ENCODE peak calls at places on chromosome 1, in ten cellular contexts. B is GM20000, Q is Peyer's patch, C is GM10248, S is omental fat pad, W is GM12878, X is endothelial cell, I is sigmoid colon, M is BJ, H is uterus. D is an unnamed sample.

GRCh38 chr1:161390559-161390858 is 22.8 kb upstream of the CFAP126 start:
- DNase-seq in X (no peak), W (no peak), Q (no peak), C (no peak), H (no peak), I (no peak), S (no peak), B (no peak), M (no peak), D (no peak)

GRCh38 chr1:93751391-93752250 is 70.0 kb upstream of the BCAR3 start:
- DNase-seq in Q (no peak), C (no peak), S (no peak), M (no peak), H (no peak), X (no peak), B (no peak), I (peak), W (no peak), D (no peak)

GRCh38 chr1:24251501-24251900 is 64.4 kb upstream of the IFNLR1 start:
- DNase-seq in C (no peak), W (no peak), X (no peak), H (no peak), B (no peak), I (no peak), M (no peak), Q (no peak), S (no peak), D (no peak)

GRCh38 chr1:194176212-194176611 is 989.8 kb upstream of the B3GALT2 start:
- DNase-seq in I (no peak), C (no peak), M (no peak), S (no peak), B (no peak), Q (no peak), X (no peak), W (no peak), H (no peak), D (no peak)

GRCh38 chr1:163178628-163179027 is 24.1 kb downstream of the RGS5 start:
- DNase-seq in B (no peak), S (no peak), Q (no peak), I (no peak), M (no peak), H (no peak), C (no peak), X (no peak), W (no peak), D (no peak)

GRCh38 chr1:218813247-218813646 is 360.4 kb upstream of the LYPLAL1 start:
- DNase-seq in I (no peak), W (no peak), B (no peak), S (no peak), M (no peak), Q (no peak), X (no peak), C (no peak), H (no peak), D (no peak)

GRCh38 chr1:16628361-16629111 is 15.2 kb upstream of the NBPF1 start:
- DNase-seq in W (no peak), B (no peak), C (no peak), S (peak), X (no peak), I (peak), Q (peak), M (no peak), H (peak), D (peak)

GRCh38 chr1:48767957-48768510 is 8.7 kb downstream of the BEND5 start:
- DNase-seq in M (no peak), I (no peak), S (no peak), C (no peak), H (no peak), W (no peak), B (no peak), X (no peak), Q (no peak), D (no peak)

GRCh38 chr1:202706851-202707250 is 3.4 kb downstream of the SYT2 start:
- DNase-seq in Q (no peak), X (no peak), W (no peak), S (no peak), H (no peak), C (no peak), I (no peak), B (no peak), M (no peak), D (no peak)

GRCh38 chr1:75672528-75673393 is 51.7 kb upstream of the ACADM start:
- DNase-seq in X (no peak), B (no peak), H (no peak), S (no peak), C (no peak), I (no peak), Q (no peak), M (peak), W (no peak), D (no peak)

GRCh38 chr1:211830330-211831142 is at the start of gene LPGAT1:
- DNase-seq in X (peak), W (no peak), M (no peak), C (peak), B (peak), Q (peak), I (peak), H (peak), S (peak), D (peak)

GRCh38 chr1:204882479-204882878 is 11.8 kb downstream of the NFASC start:
- DNase-seq in S (no peak), H (no peak), X (no peak), C (no peak), Q (no peak), W (no peak), I (no peak), B (no peak), M (no peak), D (no peak)

GRCh38 chr1:232547938-232548484 is 81.9 kb downstream of the SIPA1L2 start:
- DNase-seq in M (no peak), I (no peak), B (no peak), X (no peak), C (no peak), W (no peak), H (no peak), S (no peak), Q (no peak), D (no peak)

GRCh38 chr1:3730556-3731247 is 21.5 kb upstream of the CCDC27 start:
- DNase-seq in X (no peak), M (no peak), H (no peak), I (no peak), S (no peak), W (no peak), Q (no peak), C (no peak), B (no peak), D (no peak)

GRCh38 chr1:72075411-72075810 is 206.9 kb downstream of the NEGR1 start:
- DNase-seq in X (no peak), B (no peak), S (no peak), I (no peak), Q (no peak), M (no peak), C (no peak), H (no peak), W (no peak), D (no peak)

GRCh38 chr1:94481473-94481933 is 60.1 kb downstream of the F3 start:
- DNase-seq in M (peak), S (no peak), X (peak), H (peak), B (peak), Q (peak), I (peak), C (peak), W (peak), D (no peak)

GRCh38 chr1:181318022-181318857 is 165.1 kb upstream of the CACNA1E start:
- DNase-seq in I (no peak), S (no peak), H (no peak), X (peak), C (no peak), W (no peak), Q (no peak), M (no peak), B (no peak), D (no peak)

GRCh38 chr1:178739285-178740045 is 14.4 kb downstream of the RALGPS2 start:
- DNase-seq in M (peak), X (no peak), W (no peak), B (no peak), C (no peak), H (no peak), Q (no peak), I (no peak), S (no peak), D (no peak)

GRCh38 chr1:21293537-21294265 is 3.4 kb upstream of the ECE1 start:
- DNase-seq in B (peak), H (no peak), C (peak), W (peak), I (no peak), Q (peak), M (no peak), S (no peak), X (no peak), D (no peak)

GRCh38 chr1:155947741-155948140 is 6.3 kb downstream of the RXFP4 start:
- DNase-seq in I (peak), W (no peak), M (no peak), B (no peak), C (no peak), Q (no peak), H (no peak), S (no peak), X (no peak), D (no peak)
- TF ChIP-seq CTCF in I (no peak), W (no peak), M (no peak), B (no peak), C (no peak), Q (no peak), H (no peak), S (no peak), X (no peak), D (no peak)

DNA sequence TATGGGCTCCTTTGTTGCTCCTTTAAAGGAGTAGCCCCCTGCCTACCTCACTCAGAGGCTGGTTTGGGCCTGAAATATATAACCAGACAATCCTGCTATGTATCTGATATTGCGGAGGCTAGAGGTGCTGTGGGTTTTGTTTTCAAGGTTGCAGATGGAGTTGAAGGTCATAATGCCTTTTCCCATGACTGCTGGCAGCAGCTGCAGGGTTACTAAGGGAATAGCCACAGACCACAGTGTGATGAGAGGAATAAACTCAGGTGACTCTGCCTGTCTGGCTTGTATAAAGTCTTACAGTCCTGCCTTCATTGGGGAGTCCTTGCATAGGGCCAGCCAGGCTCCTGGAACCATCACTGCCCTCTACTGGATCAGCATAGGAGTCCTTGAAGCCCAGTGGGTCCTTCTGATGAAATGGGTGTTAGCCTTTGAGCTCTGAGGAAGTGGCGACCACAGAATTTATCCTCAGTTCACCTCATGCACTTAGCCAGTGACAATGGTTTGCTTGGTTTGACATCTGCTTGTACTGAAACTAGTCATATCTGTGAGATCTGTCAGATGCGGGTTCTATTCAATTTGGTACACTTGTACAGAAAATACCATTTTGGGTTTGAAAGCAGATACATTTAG is 174.4 kb upstream of the HMCN1 start:
- DNase-seq in H (no peak), X (peak), C (peak), S (no peak), I (no peak), Q (peak), B (peak), W (peak), M (no peak), D (no peak)
- TF ChIP-seq CTCF in H (no peak), X (no peak), C (peak), S (no peak), I (no peak), Q (no peak), B (peak), W (peak), M (peak), D (peak)

GRCh38 chr1:6462412-6463119 is 3.4 kb downstream of the TNFRSF25 start:
- DNase-seq in S (no peak), Q (peak), I (no peak), W (no peak), X (no peak), C (no peak), M (no peak), B (no peak), H (no peak), D (peak)
- TF ChIP-seq CTCF in S (no peak), Q (no peak), I (no peak), W (no peak), X (no peak), C (no peak), M (no peak), B (no peak), H (no peak), D (no peak)

GRCh38 chr1:9198538-9199361 is 35.8 kb upstream of the H6PD start:
- DNase-seq in C (no peak), S (no peak), M (no peak), B (peak), I (no peak), X (peak), Q (no peak), W (no peak), H (no peak), D (peak)
- TF ChIP-seq CTCF in C (no peak), S (no peak), M (no peak), B (peak), I (no peak), X (no peak), Q (no peak), W (no peak), H (no peak), D (peak)

GRCh38 chr1:87986154-87986914 is 657.7 kb downstream of the LMO4 start:
- DNase-seq in W (no peak), X (no peak), H (no peak), C (no peak), B (no peak), I (no peak), S (no peak), Q (peak), M (no peak), D (no peak)
- TF ChIP-seq CTCF in W (no peak), X (no peak), H (no peak), C (no peak), B (no peak), I (no peak), S (no peak), Q (no peak), M (no peak), D (no peak)

GRCh38 chr1:192998536-192998935 is 60.6 kb downstream of the UCHL5 start:
- DNase-seq in H (no peak), I (no peak), S (no peak), Q (no peak), B (no peak), X (no peak), M (no peak), W (no peak), C (no peak), D (no peak)
- TF ChIP-seq CTCF in H (no peak), I (no peak), S (no peak), Q (peak), B (no peak), X (peak), M (peak), W (peak), C (peak), D (peak)

DNA sequence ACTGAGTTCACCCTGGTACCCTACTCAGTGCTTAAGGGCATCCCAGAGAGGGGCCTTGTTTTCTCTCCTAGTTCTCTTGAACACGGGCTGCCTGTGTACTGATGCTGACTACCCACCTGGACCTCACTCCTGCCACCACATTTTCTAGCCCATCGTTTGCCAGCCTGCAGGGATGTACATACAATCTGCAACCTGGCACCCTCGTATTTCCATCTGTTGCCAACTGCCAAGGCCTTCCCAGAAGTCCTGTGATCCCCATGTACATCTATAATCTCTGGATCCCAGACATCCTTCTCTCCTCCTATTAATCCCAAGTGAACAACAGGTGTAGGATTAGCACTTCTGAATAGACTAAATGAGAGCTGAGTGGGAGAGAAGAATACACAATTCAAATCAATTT is 212.0 kb downstream of the SLC45A1 start:
- DNase-seq in W (no peak), H (no peak), X (no peak), Q (no peak), B (no peak), C (no peak), I (no peak), S (no peak), M (no peak), D (no peak)
- TF ChIP-seq CTCF in W (no peak), H (no peak), X (no peak), Q (no peak), B (no peak), C (no peak), I (no peak), S (no peak), M (no peak), D (no peak)

GRCh38 chr1:226441629-226442028 is 33.7 kb upstream of the PARP1 start:
- DNase-seq in Q (no peak), X (no peak), S (no peak), M (no peak), I (no peak), H (no peak), W (no peak), B (no peak), C (no peak), D (no peak)

GRCh38 chr1:226440512-226440911 is 32.6 kb upstream of the PARP1 start:
- DNase-seq in B (no peak), Q (no peak), W (no peak), C (no peak), X (no peak), H (no peak), I (no peak), M (no peak), S (no peak), D (no peak)

GRCh38 chr1:226436855-226437491 is 29.1 kb upstream of the PARP1 start:
- DNase-seq in H (no peak), Q (peak), W (no peak), S (no peak), M (no peak), X (no peak), B (no peak), C (no peak), I (no peak), D (no peak)

GRCh38 chr1:226436472-226436854 is 28.6 kb upstream of the PARP1 start:
- DNase-seq in I (no peak), H (no peak), M (no peak), B (no peak), W (no peak), C (no peak), X (no peak), Q (no peak), S (no peak), D (no peak)

GRCh38 chr1:226438007-226438406 is 30.1 kb upstream of the PARP1 start:
- DNase-seq in W (no peak), M (no peak), X (no peak), H (no peak), B (no peak), C (no peak), Q (no peak), S (no peak), I (no peak), D (no peak)
- TF ChIP-seq CTCF in W (no peak), M (peak), X (peak), H (no peak), B (no peak), C (no peak), Q (peak), S (no peak), I (no peak), D (peak)

DNA sequence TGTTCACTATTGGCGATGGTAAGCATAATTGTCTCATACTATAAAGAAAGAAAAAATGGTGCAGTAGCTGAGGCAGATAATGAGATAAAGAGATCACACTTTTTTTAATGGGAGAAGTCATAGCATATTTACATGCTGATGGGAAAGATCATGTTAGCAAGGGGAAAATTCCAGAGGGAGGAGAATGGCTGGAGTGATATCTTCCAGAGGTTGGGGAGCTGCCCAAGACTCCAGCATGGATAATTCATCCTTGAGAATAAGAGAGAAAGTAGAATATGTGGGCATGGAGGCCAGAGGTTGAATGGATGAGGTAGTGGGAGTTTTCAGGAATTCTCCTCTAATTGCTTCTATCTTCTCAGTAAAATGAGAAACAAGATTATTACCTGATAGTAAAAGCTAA is 45.8 kb upstream of the RGS1 start:
- DNase-seq in H (no peak), X (no peak), M (no peak), I (no peak), C (no peak), B (no peak), Q (no peak), W (no peak), S (no peak), D (no peak)
- TF ChIP-seq CTCF in H (no peak), X (no peak), M (no peak), I (no peak), C (no peak), B (no peak), Q (no peak), W (no peak), S (no peak), D (no peak)

GRCh38 chr1:171780583-171781166 is 785 bp upstream of the METTL13 start:
- DNase-seq in S (no peak), M (no peak), I (no peak), X (no peak), Q (no peak), W (no peak), H (no peak), C (no peak), B (no peak), D (no peak)
- TF ChIP-seq CTCF in S (no peak), M (no peak), I (no peak), X (no peak), Q (no peak), W (no peak), H (no peak), C (no peak), B (no peak), D (no peak)

D was measured in chondrocyte.